ENCODE peak calls at places on chromosome 13, in nine cellular contexts. L is DMS 273 treated with DMSO at 0.1 percent for 48 hours; X is NCI-H1092 treated with DMSO at 0.1 percent for 48 hours; D is cardiac muscle cell; F is stimulated activated CD4-positive, alpha-beta T cell treated with anti-CD3 and anti-CD28 coated beads, TNF-alpha, amount 100 ng/mL, for 4 hours; P is GM12865; A is Kasumi-1; J is NCI-H2171 treated with DMSO at 0.1 percent for 48 hours; V is lung. C is an unnamed sample.

GRCh38 chr13:21542563-21542962 is 61.4 kb downstream of the MICU2 start:
- DNase-seq in D (no peak), P (no peak), L (no peak), V (no peak), J (no peak), F (no peak), X (no peak), A (no peak), C (no peak)

GRCh38 chr13:43023244-43023931 is at the start of gene DNAJC15:
- DNase-seq in P (peak), F (peak), X (no peak), A (no peak), L (no peak), J (no peak), V (peak), D (no peak), C (peak)

GRCh38 chr13:109840201-109840892 is 54.0 kb upstream of the IRS2 start:
- DNase-seq in L (no peak), J (no peak), X (no peak), V (no peak), D (no peak), P (no peak), A (peak), F (no peak), C (no peak)

GRCh38 chr13:64553411-64554129 is 2676.6 kb downstream of the PCDH9 start:
- DNase-seq in D (no peak), F (no peak), A (peak), X (no peak), P (no peak), V (no peak), J (no peak), L (no peak), C (no peak)

GRCh38 chr13:21478881-21479808 is 20.0 kb upstream of the ZDHHC20 start:
- DNase-seq in A (peak), L (peak), P (peak), X (peak), D (peak), J (peak), V (peak), F (no peak), C (peak)

GRCh38 chr13:75357576-75358295 is 124.2 kb downstream of the TBC1D4 start:
- DNase-seq in L (peak), V (no peak), P (peak), X (peak), J (peak), D (peak), F (peak), A (peak), C (peak)

GRCh38 chr13:21674271-21675009 is 3.6 kb downstream of the FGF9 start:
- DNase-seq in X (peak), V (no peak), L (no peak), A (no peak), P (no peak), J (no peak), D (peak), F (no peak), C (peak)

GRCh38 chr13:37788346-37788745 is 81.2 kb downstream of the TRPC4 start:
- DNase-seq in L (no peak), D (no peak), A (no peak), V (no peak), X (no peak), J (no peak), F (no peak), P (no peak), C (no peak)

GRCh38 chr13:91836554-91836953 is 438.1 kb downstream of the GPC5 start:
- DNase-seq in L (no peak), F (no peak), X (no peak), V (no peak), A (no peak), P (no peak), D (no peak), J (no peak), C (no peak)

GRCh38 chr13:23817833-23818232 is 71.4 kb downstream of the MIPEP start:
- DNase-seq in D (no peak), J (no peak), F (no peak), L (no peak), X (no peak), A (peak), V (no peak), P (no peak), C (no peak)

GRCh38 chr13:67023088-67023893 is 206.8 kb downstream of the PCDH9 start:
- DNase-seq in A (peak), L (peak), X (peak), F (no peak), J (peak), P (no peak), D (no peak), V (peak), C (peak)

GRCh38 chr13:40632915-40633314 is 33.5 kb downstream of the FOXO1 start:
- DNase-seq in A (no peak), P (no peak), X (no peak), F (no peak), V (no peak), J (no peak), D (no peak), L (no peak), C (no peak)

GRCh38 chr13:59356607-59357006 is 807.1 kb downstream of the DIAPH3 start:
- DNase-seq in X (peak), V (peak), A (peak), P (peak), D (no peak), F (no peak), J (peak), L (peak), C (no peak)

GRCh38 chr13:33264620-33264978 is 21.0 kb downstream of the STARD13 start:
- DNase-seq in F (no peak), L (no peak), V (no peak), D (no peak), J (no peak), P (no peak), X (no peak), A (no peak), C (no peak)

GRCh38 chr13:21672811-21673591 is 2.1 kb downstream of the FGF9 start:
- DNase-seq in J (no peak), L (no peak), X (peak), V (no peak), D (peak), F (no peak), P (no peak), A (no peak), C (peak)

GRCh38 chr13:66700336-66700735 is 529.8 kb downstream of the PCDH9 start:
- DNase-seq in L (no peak), V (no peak), D (no peak), J (no peak), A (no peak), P (no peak), F (no peak), X (no peak), C (no peak)

GRCh38 chr13:66224644-66225043 is 1005.5 kb downstream of the PCDH9 start:
- DNase-seq in J (no peak), V (no peak), A (no peak), X (no peak), D (no peak), L (no peak), P (no peak), F (no peak), C (no peak)

GRCh38 chr13:20161275-20161950 is 561 bp upstream of the GJA3 start:
- DNase-seq in J (no peak), F (no peak), D (peak), V (no peak), A (no peak), P (peak), X (no peak), L (no peak), C (peak)

GRCh38 chr13:110592670-110593069 is 22.7 kb upstream of the NAXD start:
- DNase-seq in P (no peak), F (no peak), X (no peak), A (no peak), J (no peak), V (no peak), D (no peak), L (no peak), C (no peak)

GRCh38 chr13:27130223-27131015 is 41.2 kb downstream of the USP12 start:
- DNase-seq in F (no peak), J (no peak), D (no peak), V (no peak), X (no peak), P (no peak), L (no peak), A (no peak), C (no peak)

GRCh38 chr13:114161644-114162532 is 17.2 kb upstream of the CFAP97D2 start:
- DNase-seq in X (peak), A (peak), V (peak), J (no peak), P (no peak), L (no peak), D (no peak), F (no peak), C (no peak)